ENCODE peak calls at places on chromosomes 13 and 19, in four cellular contexts. One of them, this sample, is unnamed.

GRCh38 chr13:51457086-51457485 is 4.2 kb upstream of the INTS6 start:
- DNase-seq in amniotic stem cell: no peak
- DNase-seq in right cardiac atrium: no peak
- DNase-seq in stimulated activated naive CD8-positive, alpha-beta T cell treated with anti-CD3 and anti-CD28 coated beads, Interleukin-15, Interleukin-2, amounts not matched to agents 100 U/mL and 50 U/mL, for 24 hours: no peak
- DNase-seq in this sample: no peak

GRCh38 chr13:40125336-40125735 is 469.9 kb downstream of the COG6 start:
- DNase-seq in amniotic stem cell: no peak
- DNase-seq in right cardiac atrium: no peak
- DNase-seq in stimulated activated naive CD8-positive, alpha-beta T cell treated with anti-CD3 and anti-CD28 coated beads, Interleukin-15, Interleukin-2, amounts not matched to agents 100 U/mL and 50 U/mL, for 24 hours: no peak
- DNase-seq in this sample: no peak

GRCh38 chr19:45595814-45596213 is 6.2 kb downstream of the GPR4 start:
- DNase-seq in amniotic stem cell: no peak
- DNase-seq in right cardiac atrium: no peak
- DNase-seq in stimulated activated naive CD8-positive, alpha-beta T cell treated with anti-CD3 and anti-CD28 coated beads, Interleukin-15, Interleukin-2, amounts not matched to agents 100 U/mL and 50 U/mL, for 24 hours: no peak
- DNase-seq in this sample: no peak

GRCh38 chr13:112770504-112770903 is 80.7 kb downstream of the ATP11A start:
- DNase-seq in amniotic stem cell: no peak
- DNase-seq in right cardiac atrium: no peak
- DNase-seq in stimulated activated naive CD8-positive, alpha-beta T cell treated with anti-CD3 and anti-CD28 coated beads, Interleukin-15, Interleukin-2, amounts not matched to agents 100 U/mL and 50 U/mL, for 24 hours: no peak
- DNase-seq in this sample: no peak

GRCh38 chr19:30074096-30074495 is 132.1 kb downstream of the URI1 start:
- DNase-seq in amniotic stem cell: no peak
- DNase-seq in right cardiac atrium: no peak
- DNase-seq in stimulated activated naive CD8-positive, alpha-beta T cell treated with anti-CD3 and anti-CD28 coated beads, Interleukin-15, Interleukin-2, amounts not matched to agents 100 U/mL and 50 U/mL, for 24 hours: no peak
- DNase-seq in this sample: no peak

GRCh38 chr13:75050419-75051066 is 431.4 kb downstream of the TBC1D4 start:
- DNase-seq in amniotic stem cell: no peak
- DNase-seq in right cardiac atrium: no peak
- DNase-seq in stimulated activated naive CD8-positive, alpha-beta T cell treated with anti-CD3 and anti-CD28 coated beads, Interleukin-15, Interleukin-2, amounts not matched to agents 100 U/mL and 50 U/mL, for 24 hours: no peak
- DNase-seq in this sample: no peak

GRCh38 chr13:50916701-50917184 is 7.2 kb downstream of the RNASEH2B start:
- DNase-seq in amniotic stem cell: no peak
- DNase-seq in right cardiac atrium: no peak
- DNase-seq in stimulated activated naive CD8-positive, alpha-beta T cell treated with anti-CD3 and anti-CD28 coated beads, Interleukin-15, Interleukin-2, amounts not matched to agents 100 U/mL and 50 U/mL, for 24 hours: no peak
- DNase-seq in this sample: no peak

GRCh38 chr19:46022431-46023310 is at the start of gene PGLYRP1:
- DNase-seq in amniotic stem cell: no peak
- DNase-seq in right cardiac atrium: peak
- DNase-seq in stimulated activated naive CD8-positive, alpha-beta T cell treated with anti-CD3 and anti-CD28 coated beads, Interleukin-15, Interleukin-2, amounts not matched to agents 100 U/mL and 50 U/mL, for 24 hours: no peak
- DNase-seq in this sample: no peak